ENCODE peak calls at places on chromosomes 16 and 17, in five cellular contexts. M is effector memory CD4-positive, alpha-beta T cell; O is colonic mucosa; N is brain microvascular endothelial cell; S is tibial nerve. V is an unnamed sample.

GRCh38 chr16:81480856-81481821 is 36.5 kb downstream of the CMIP start:
- DNase-seq in M (no peak), S (peak; percentile 44), N (peak; percentile 48), O (peak; percentile 47), V (peak; percentile 34)

GRCh38 chr16:28193530-28194423 is 18.0 kb downstream of the XPO6 start:
- DNase-seq in S (no peak), N (peak; percentile 80), O (no peak), M (peak; percentile 3), V (peak; percentile 66)

GRCh38 chr16:86523166-86523740 is 12.9 kb downstream of the FOXF1 start:
- DNase-seq in M (no peak), S (no peak), N (no peak), O (no peak), V (no peak)

GRCh38 chr16:28925386-28926228 is 569 bp upstream of the RABEP2 start:
- DNase-seq in N (peak; percentile 59), O (peak; percentile 82), M (peak; percentile 67), S (peak; percentile 48), V (peak; percentile 77)

GRCh38 chr17:74633261-74633783 is 9.8 kb upstream of the CD300E start:
- DNase-seq in O (no peak), N (no peak), S (no peak), M (no peak), V (no peak)

GRCh38 chr17:50027639-50028206 is 28.2 kb upstream of the ITGA3 start:
- DNase-seq in S (no peak), N (peak; percentile 91), M (no peak), O (peak; percentile 56), V (peak; percentile 11)

GRCh38 chr16:20300312-20301097 is 26.8 kb downstream of the GP2 start:
- DNase-seq in O (peak; percentile 41), S (no peak), N (peak; percentile 34), M (no peak), V (peak; percentile 79)

GRCh38 chr16:84789431-84789830 is 30.4 kb upstream of the CRISPLD2 start:
- DNase-seq in S (no peak), M (no peak), N (no peak), O (no peak), V (no peak)

GRCh38 chr17:41848788-41849187 is 11.2 kb downstream of the KLHL10 start:
- DNase-seq in O (no peak), N (no peak), S (no peak), M (no peak), V (no peak)

GRCh38 chr17:40864661-40865380 is 2.2 kb downstream of the KRT12 start:
- DNase-seq in M (no peak), S (no peak), O (no peak), N (no peak), V (no peak)

GRCh38 chr16:68357923-68358322 is 47.1 kb downstream of the PRMT7 start:
- DNase-seq in O (no peak), M (no peak), N (no peak), S (no peak), V (no peak)

GRCh38 chr16:68357521-68357922 is 46.7 kb downstream of the PRMT7 start:
- DNase-seq in S (no peak), N (no peak), O (no peak), M (no peak), V (no peak)

GRCh38 chr16:68356919-68357286 is 46.1 kb downstream of the PRMT7 start:
- DNase-seq in M (no peak), O (no peak), S (no peak), N (no peak), V (no peak)

GRCh38 chr16:68355447-68356248 is 44.8 kb downstream of the PRMT7 start:
- DNase-seq in O (no peak), M (no peak), N (no peak), S (no peak), V (no peak)

GRCh38 chr16:68356249-68356918 is 45.6 kb downstream of the PRMT7 start:
- DNase-seq in S (no peak), O (peak; percentile 45), N (no peak), M (peak; percentile 58), V (peak; percentile 46)
- H3K4me3 ChIP-seq in S (no peak overlapping the region), O (no peak overlapping the region), N (no peak overlapping the region), M (peak overlapping the region; percentile 57), V (no peak overlapping the region)

DNA sequence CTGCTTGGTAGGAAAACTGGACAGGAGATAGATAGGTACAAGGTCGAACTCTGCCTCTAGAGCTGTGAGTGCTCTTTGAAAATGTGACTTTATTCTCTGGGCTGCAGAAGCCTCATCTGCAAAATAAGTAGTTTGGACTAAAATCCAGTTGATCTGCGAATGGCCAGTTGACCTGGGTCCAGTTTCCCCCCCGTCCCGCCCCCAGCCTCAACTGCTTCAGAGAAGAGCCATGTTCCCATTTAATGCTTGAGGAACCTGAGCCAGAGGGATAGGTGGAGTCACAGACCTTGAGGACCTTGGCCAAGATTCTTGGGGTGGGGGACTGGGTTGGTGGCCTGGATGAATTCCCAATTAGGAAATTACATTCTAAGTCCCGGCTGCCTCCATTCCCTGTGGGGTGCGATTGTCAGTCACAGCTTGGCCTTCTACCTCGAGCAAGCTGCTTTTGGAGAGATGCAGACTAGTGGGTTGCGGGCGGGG is 14.1 kb downstream of the TBX2 start:
- DNase-seq in O (no peak), N (no peak), M (no peak), S (no peak), V (no peak)
- H3K4me3 ChIP-seq in O (peak overlapping the region; percentile 49), N (no peak overlapping the region), M (no peak overlapping the region), S (no peak overlapping the region), V (no peak overlapping the region)

DNA sequence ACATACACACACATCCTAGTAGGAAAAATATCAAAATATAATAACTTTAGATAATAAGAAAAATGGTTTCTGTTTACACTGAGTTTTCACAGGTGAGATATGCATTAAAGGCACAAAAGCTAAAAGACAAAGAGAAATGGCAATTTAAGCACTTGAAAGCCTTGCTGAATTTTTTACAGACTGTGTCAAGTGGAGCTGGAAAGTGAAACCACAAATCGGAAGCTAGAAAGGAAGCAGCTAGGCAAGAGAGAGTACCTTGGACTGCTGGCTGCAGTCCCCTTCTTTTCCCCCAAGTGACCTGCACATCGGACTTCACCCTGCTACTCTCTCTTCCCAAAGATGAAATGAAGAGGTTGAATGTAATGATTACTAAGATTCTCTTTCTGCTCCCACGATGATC is 135.1 kb downstream of the CDH13 start:
- DNase-seq in M (no peak), O (no peak), N (no peak), S (no peak), V (peak; percentile 79)
- H3K4me3 ChIP-seq in M (no peak overlapping the region), O (no peak overlapping the region), N (no peak overlapping the region), S (no peak overlapping the region), V (no peak overlapping the region)

DNA sequence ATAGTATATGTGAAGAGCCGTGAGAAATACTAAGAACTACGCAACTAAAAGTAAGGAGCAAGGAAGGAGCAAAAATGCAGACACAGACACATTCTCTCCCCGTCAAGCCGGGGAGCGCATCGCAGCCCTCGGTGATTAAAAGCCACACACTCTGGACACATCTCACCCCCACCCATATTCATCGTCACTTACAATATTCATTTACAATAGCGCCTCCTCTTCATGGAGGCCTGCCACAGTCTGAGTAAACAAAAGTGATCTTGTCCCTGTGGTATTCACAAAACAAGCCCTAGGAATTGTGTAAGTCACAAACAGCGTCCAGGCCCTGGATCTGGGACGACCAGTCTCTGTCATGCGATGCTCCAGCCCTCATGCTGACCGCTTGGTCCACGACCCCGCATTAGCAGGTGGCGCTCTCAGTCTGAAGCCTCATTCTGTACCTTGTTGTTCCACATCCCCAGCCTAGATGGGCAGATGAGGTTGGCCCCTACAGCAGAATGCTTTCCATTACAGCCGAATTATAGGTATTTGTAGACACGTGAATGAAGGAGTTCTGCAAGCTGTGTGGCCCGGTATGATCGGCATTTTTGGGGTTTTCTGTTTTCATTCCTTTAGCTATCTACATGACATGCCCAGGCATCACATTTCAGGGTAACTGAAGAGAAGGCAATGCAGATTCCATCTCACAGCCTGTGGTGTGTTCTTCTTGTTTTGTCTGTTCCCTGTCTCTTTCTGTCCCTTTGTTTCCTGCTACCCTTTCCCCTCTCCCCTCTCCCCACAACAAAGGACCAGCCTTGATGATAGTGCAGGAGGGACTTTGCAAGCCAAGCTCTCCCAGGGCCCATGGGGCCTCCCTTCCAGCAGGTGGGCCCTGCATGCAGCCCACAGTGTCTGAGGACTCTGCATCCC is 207.1 kb downstream of the RPTOR start:
- DNase-seq in O (peak; percentile 38), S (no peak), M (no peak), N (peak; percentile 25), V (no peak)
- H3K4me3 ChIP-seq in O (no peak overlapping the region), S (no peak overlapping the region), M (no peak overlapping the region), N (no peak overlapping the region), V (no peak overlapping the region)

V was measured in small intestine.